ENCODE peak calls at places on chromosomes 12 and 14, in nine cellular contexts. G is NAMALWA; U is T-helper 2 cell treated with Interferon-gamma antibody and Interleukin-4, amounts not matched to agents 5 μg/mL and 100 μg/mL, for 36 hours; X is HFF-Myc; N is NCI-H524; Q is GM12864; V is iPS DF 6.9; A is ELR; J is right cardiac atrium. M is an unnamed sample.

GRCh38 chr12:82688619-82689018 is 1.9 kb downstream of the TMTC2 start:
- DNase-seq in G (no peak), U (no peak), X (no peak), N (no peak), Q (no peak), V (no peak), A (no peak), J (no peak), M (no peak)

GRCh38 chr12:66127695-66128094 is 2.9 kb downstream of the LLPH start:
- DNase-seq in G (no peak), U (no peak), X (no peak), N (no peak), Q (no peak), V (no peak), A (no peak), J (no peak), M (no peak)

GRCh38 chr12:114355389-114356088 is 50.4 kb downstream of the TBX5 start:
- DNase-seq in G (peak; percentile 9), U (no peak), X (no peak), N (no peak), Q (no peak), V (peak; percentile 20), A (peak; percentile 23), J (peak; percentile 69), M (no peak)

GRCh38 chr12:109738209-109738608 is 24.6 kb downstream of the FAM222A start:
- DNase-seq in G (no peak), U (no peak), X (no peak), N (no peak), Q (no peak), V (no peak), A (no peak), J (no peak), M (no peak)

GRCh38 chr14:103688906-103689902 is 26.0 kb downstream of the XRCC3 start:
- DNase-seq in G (peak; percentile 86), U (no peak), X (no peak), N (no peak), Q (peak; percentile 89), V (no peak), A (peak; percentile 75), J (peak; percentile 89), M (no peak)

GRCh38 chr12:113899042-113899843 is 66.9 kb downstream of the RBM19 start:
- DNase-seq in G (no peak), U (no peak), X (no peak), N (no peak), Q (no peak), V (no peak), A (no peak), J (no peak), M (no peak)

GRCh38 chr14:63388766-63389431 is 70.2 kb upstream of the GPHB5 start:
- DNase-seq in G (peak; percentile 60), U (peak; percentile 32), X (peak; percentile 7), N (peak; percentile 68), Q (peak; percentile 24), V (peak; percentile 31), A (peak; percentile 66), J (peak; percentile 77), M (peak; percentile 55)

GRCh38 chr14:100234511-100234910 is 4.4 kb upstream of the YY1 start:
- DNase-seq in G (no peak), U (no peak), X (no peak), N (no peak), Q (no peak), V (no peak), A (no peak), J (no peak), M (no peak)

M was measured in activated T-cell treated with anti-CD3 and anti-CD28 coated beads, Interleukin-2, amount 50 U/mL, for 72 hours.